ENCODE peak calls at places on chromosomes 2 and 18, in four cellular contexts. V, T, M and Q are unnamed samples.

GRCh38 chr2:168851674-168852320 is 38.4 kb downstream of the SPC25 start:
- DNase-seq in T (peak; percentile 77), V (peak; percentile 39), M (no peak), Q (no peak)

GRCh38 chr2:239234826-239235175 is 166.0 kb downstream of the HDAC4 start:
- DNase-seq in M (no peak), V (no peak), T (no peak), Q (no peak)

GRCh38 chr2:242027676-242028450 is 158.3 kb downstream of the RTP5 start:
- DNase-seq in T (no peak), M (no peak), V (no peak), Q (no peak)

GRCh38 chr18:46464926-46465655 is 191.9 kb downstream of the LOXHD1 start:
- DNase-seq in V (no peak), T (no peak), M (no peak), Q (no peak)

GRCh38 chr2:4221434-4221833 is 518.1 kb downstream of the DCDC2C start:
- DNase-seq in M (no peak), T (no peak), V (no peak), Q (no peak)

GRCh38 chr2:75403991-75404428 is 156.7 kb downstream of the EVA1A start:
- DNase-seq in V (no peak), T (peak; percentile 75), M (peak; percentile 64), Q (peak; percentile 45)

GRCh38 chr18:54958711-54959625 is at the start of gene CCDC68:
- DNase-seq in M (peak; percentile 59), V (peak; percentile 86), T (peak; percentile 48), Q (peak; percentile 54)

GRCh38 chr2:12804141-12804857 is 87.6 kb downstream of the TRIB2 start:
- DNase-seq in V (no peak), T (no peak), M (no peak), Q (no peak)

GRCh38 chr2:85134255-85135065 is 1.3 kb downstream of the TCF7L1 start:
- DNase-seq in M (no peak), V (peak; percentile 42), T (peak; percentile 47), Q (peak; percentile 50)

GRCh38 chr2:143261986-143262784 is 133.0 kb downstream of the ARHGAP15 start:
- DNase-seq in M (no peak), V (no peak), T (peak; percentile 15), Q (no peak)

GRCh38 chr18:46953195-46953594 is 35.8 kb downstream of the KATNAL2 start:
- DNase-seq in M (no peak), T (no peak), V (no peak), Q (no peak)

GRCh38 chr2:161824226-161824625 is 200.0 kb downstream of the SLC4A10 start:
- DNase-seq in M (no peak), V (no peak), T (no peak), Q (no peak)

GRCh38 chr18:7524786-7525185 is 42.3 kb upstream of the PTPRM start:
- DNase-seq in M (no peak), V (no peak), T (peak; percentile 11), Q (no peak)

GRCh38 chr2:11250400-11251277 is 93.8 kb downstream of the ROCK2 start:
- DNase-seq in V (no peak), T (peak; percentile 46), M (no peak), Q (peak; percentile 31)